ENCODE peak calls at places on chromosomes 3 and 15, in nine cellular contexts. K is T-helper 2 cell, G is sigmoid colon, Y is D341Med, B is iPS-NIHi11, P is left ventricle myocardium superior, N is AG04450, L is H54, I is choroid plexus epithelial cell. M is an unnamed sample.

GRCh38 chr3:66412176-66412887 is 88.5 kb downstream of the LRIG1 start:
- DNase-seq in K (no peak), G (peak), Y (no peak), B (no peak), P (no peak), N (no peak), L (no peak), I (no peak), M (no peak)

GRCh38 chr15:60407406-60407805 is 9.6 kb upstream of the ANXA2 start:
- DNase-seq in K (no peak), G (no peak), Y (no peak), B (no peak), P (no peak), N (no peak), L (peak), I (peak), M (no peak)

GRCh38 chr15:42490246-42490742 is 647 bp downstream of the ZNF106 start:
- DNase-seq in K (peak), G (no peak), Y (no peak), B (no peak), P (no peak), N (no peak), L (no peak), I (peak), M (peak)

GRCh38 chr3:175432338-175433025 is 573.3 kb downstream of the NAALADL2 start:
- DNase-seq in K (no peak), G (no peak), Y (no peak), B (no peak), P (no peak), N (no peak), L (no peak), I (peak), M (no peak)

GRCh38 chr3:108357042-108357441 is 60.7 kb downstream of the HHLA2 start:
- DNase-seq in K (no peak), G (no peak), Y (no peak), B (no peak), P (no peak), N (no peak), L (no peak), I (no peak), M (no peak)

GRCh38 chr3:195385526-195385925 is 57.3 kb downstream of the ACAP2 start:
- DNase-seq in K (no peak), G (no peak), Y (no peak), B (peak), P (no peak), N (no peak), L (peak), I (peak), M (no peak)

GRCh38 chr3:38111201-38111600 is 25.7 kb downstream of the ACAA1 start:
- DNase-seq in K (no peak), G (peak), Y (no peak), B (no peak), P (no peak), N (no peak), L (no peak), I (no peak), M (no peak)

GRCh38 chr3:98086873-98087272 is at the start of gene OR5AC2:
- DNase-seq in K (no peak), G (no peak), Y (no peak), B (no peak), P (no peak), N (no peak), L (no peak), I (no peak), M (no peak)

GRCh38 chr3:52444860-52445793 is at the start of gene SEMA3G:
- DNase-seq in K (peak), G (peak), Y (peak), B (peak), P (peak), N (no peak), L (peak), I (peak), M (no peak)

GRCh38 chr15:51775967-51776816 is 24.8 kb downstream of the TMOD2 start:
- DNase-seq in K (peak), G (no peak), Y (peak), B (peak), P (no peak), N (peak), L (no peak), I (peak), M (peak)

GRCh38 chr3:4740397-4741105 is 238.7 kb upstream of the BHLHE40 start:
- DNase-seq in K (no peak), G (peak), Y (no peak), B (no peak), P (peak), N (no peak), L (no peak), I (no peak), M (no peak)

GRCh38 chr3:192273611-192274010 is 453.7 kb downstream of the FGF12 start:
- DNase-seq in K (no peak), G (no peak), Y (no peak), B (peak), P (no peak), N (no peak), L (no peak), I (no peak), M (no peak)

GRCh38 chr15:76200641-76201105 is 110.6 kb downstream of the ETFA start:
- DNase-seq in K (no peak), G (peak), Y (no peak), B (no peak), P (no peak), N (no peak), L (no peak), I (no peak), M (no peak)

GRCh38 chr3:144708437-144708836 is 736.8 kb downstream of the DIPK2A start:
- DNase-seq in K (no peak), G (no peak), Y (no peak), B (no peak), P (no peak), N (no peak), L (no peak), I (no peak), M (no peak)

GRCh38 chr3:17891139-17891850 is 148.9 kb upstream of the TBC1D5 start:
- DNase-seq in K (no peak), G (no peak), Y (no peak), B (no peak), P (no peak), N (no peak), L (no peak), I (peak), M (no peak)

M was measured in pons.